ENCODE peak calls at places on chromosome 1, in six cellular contexts. I is IMR-90, F is mesendoderm, C is neuronal stem cell, S is H9, M is mesenchymal stem cell. P is an unnamed sample. For H3K79me1, the result is how much of the 10 kb centered on the place peaks cover.

GRCh38 chr1:159009704-159010361 is at the start of gene IFI16:
- DNase-seq in I (peak), F (peak), S (no peak), C (no peak), M (peak), P (no peak)

GRCh38 chr1:184296466-184297243 is 90.2 kb upstream of the C1orf21 start:
- DNase-seq in F (peak), C (no peak), I (peak), S (no peak), M (peak), P (no peak)

GRCh38 chr1:156572663-156573018 is 276 bp upstream of the IQGAP3 start:
- DNase-seq in F (no peak), I (no peak), M (no peak), C (no peak), S (no peak), P (no peak)

GRCh38 chr1:152884085-152884484 is 6.0 kb downstream of the SMCP start:
- DNase-seq in C (no peak), S (no peak), I (no peak), F (no peak), M (no peak), P (no peak)

GRCh38 chr1:20271498-20272400 is 18.9 kb upstream of the VWA5B1 start:
- DNase-seq in I (no peak), M (no peak), C (no peak), F (peak), S (no peak), P (no peak)

GRCh38 chr1:178633068-178633467 is 92.0 kb upstream of the RALGPS2 start:
- DNase-seq in S (no peak), C (no peak), M (peak), F (peak), I (peak), P (no peak)

GRCh38 chr1:76635784-76636183 is 231.5 kb upstream of the ST6GALNAC5 start:
- DNase-seq in I (no peak), C (no peak), S (no peak), M (no peak), F (no peak), P (no peak)

GRCh38 chr1:248316796-248317195 is 7.6 kb downstream of the OR2M7 start:
- DNase-seq in I (no peak), M (no peak), C (no peak), F (no peak), S (no peak), P (no peak)

GRCh38 chr1:110471131-110471530 is 20.2 kb downstream of the PROK1 start:
- DNase-seq in C (no peak), I (no peak), M (no peak), S (no peak), F (no peak), P (no peak)

GRCh38 chr1:37676281-37677243 is 15.8 kb upstream of the CDCA8 start:
- DNase-seq in S (no peak), I (no peak), M (no peak), F (no peak), C (no peak), P (no peak)

GRCh38 chr1:203287109-203287893 is 18.0 kb upstream of the BTG2 start:
- DNase-seq in M (peak), F (peak), C (no peak), I (no peak), S (no peak), P (no peak)

GRCh38 chr1:39283858-39284257 is 79.4 kb downstream of the MACF1 start:
- DNase-seq in S (no peak), F (no peak), C (no peak), M (no peak), I (no peak), P (no peak)

GRCh38 chr1:19644761-19645543 is 841 bp downstream of the NBL1 start:
- DNase-seq in S (no peak), F (no peak), C (no peak), I (no peak), M (peak), P (no peak)

GRCh38 chr1:221276911-221277310 is 397.7 kb downstream of the HLX start:
- DNase-seq in S (no peak), C (no peak), M (no peak), F (no peak), I (no peak), P (no peak)

GRCh38 chr1:89949991-89950624 is 44.8 kb upstream of the ZNF326 start:
- DNase-seq in S (no peak), C (no peak), I (no peak), M (no peak), F (peak), P (no peak)

GRCh38 chr1:217437375-217437774 is 193.5 kb downstream of the GPATCH2 start:
- DNase-seq in I (no peak), S (no peak), C (no peak), F (no peak), M (no peak), P (no peak)

GRCh38 chr1:160428655-160429054 is 28.3 kb downstream of the VANGL2 start:
- DNase-seq in S (no peak), F (peak), C (no peak), M (peak), I (peak), P (no peak)

GRCh38 chr1:87284456-87285240 is 44.0 kb upstream of the LMO4 start:
- DNase-seq in I (peak), M (no peak), C (no peak), S (no peak), F (peak), P (no peak)

GRCh38 chr1:116203192-116203723 is 92.1 kb downstream of the MAB21L3 start:
- DNase-seq in C (no peak), I (no peak), M (no peak), F (no peak), S (no peak), P (no peak)

GRCh38 chr1:210483821-210484220 is 155.1 kb downstream of the HHAT start:
- DNase-seq in I (no peak), M (no peak), C (no peak), F (no peak), S (no peak), P (no peak)

GRCh38 chr1:19978143-19978542 is 1.3 kb downstream of the PLA2G2A start:
- DNase-seq in C (no peak), I (no peak), S (no peak), F (no peak), M (no peak), P (no peak)

GRCh38 chr1:215290018-215290417 is 207.5 kb downstream of the KCNK2 start:
- DNase-seq in C (no peak), M (no peak), S (no peak), I (peak), F (no peak), P (no peak)

GRCh38 chr1:156148236-156148635 is 5.1 kb upstream of the SEMA4A start:
- DNase-seq in S (no peak), C (no peak), F (no peak), I (no peak), M (peak), P (no peak)

GRCh38 chr1:177385760-177386698 is 215.3 kb downstream of the BRINP2 start:
- DNase-seq in F (peak), S (no peak), I (no peak), C (no peak), M (peak), P (no peak)

GRCh38 chr1:202671388-202671787 is 38.9 kb downstream of the SYT2 start:
- DNase-seq in C (no peak), M (no peak), I (no peak), F (peak), S (no peak), P (no peak)

GRCh38 chr1:150429805-150430204 is 57.4 kb upstream of the TARS2 start:
- DNase-seq in S (no peak), F (peak), C (no peak), M (peak), I (peak), P (no peak)

GRCh38 chr1:6459850-6460265 is 6.1 kb downstream of the TNFRSF25 start:
- DNase-seq in C (no peak), F (peak), I (no peak), S (peak), M (peak), P (no peak)

GRCh38 chr1:109634771-109635750 is 15.4 kb downstream of the AMPD2 start:
- DNase-seq in S (peak), F (no peak), M (no peak), I (no peak), C (no peak), P (peak)

GRCh38 chr1:53715478-53715877 is 23.5 kb downstream of the GLIS1 start:
- DNase-seq in M (peak), I (peak), C (no peak), F (peak), S (peak), P (peak)

GRCh38 chr1:83999316-83999819 is 436 bp upstream of the TTLL7 start:
- DNase-seq in M (peak), I (peak), S (peak), F (peak), C (no peak), P (peak)

GRCh38 chr1:3909615-3910014 is 9.5 kb upstream of the C1orf174 start:
- DNase-seq in C (no peak), S (no peak), F (no peak), I (no peak), M (no peak), P (no peak)

GRCh38 chr1:42380617-42381423 is at the start of gene RIMKLA:
- DNase-seq in F (peak), S (peak), I (peak), M (peak), C (peak), P (no peak)

GRCh38 chr1:6443339-6444115 is 19.0 kb downstream of the ESPN start:
- DNase-seq in M (no peak), C (no peak), S (no peak), I (no peak), F (no peak), P (no peak)

GRCh38 chr1:54054438-54054749 is 986 bp downstream of the TCEANC2 start:
- DNase-seq in M (no peak), S (no peak), F (peak), I (no peak), C (no peak), P (no peak)

GRCh38 chr1:186950547-186950946 is 121.8 kb downstream of the PLA2G4A start:
- DNase-seq in F (no peak), S (no peak), M (no peak), C (no peak), I (peak), P (no peak)

GRCh38 chr1:9413143-9413876 is 120.6 kb downstream of the SPSB1 start:
- DNase-seq in C (no peak), M (peak), S (peak), I (peak), F (peak), P (no peak)

GRCh38 chr1:151596166-151596933 is 15.5 kb upstream of the SNX27 start:
- DNase-seq in M (peak), S (no peak), I (peak), C (no peak), F (no peak), P (no peak)

DNA sequence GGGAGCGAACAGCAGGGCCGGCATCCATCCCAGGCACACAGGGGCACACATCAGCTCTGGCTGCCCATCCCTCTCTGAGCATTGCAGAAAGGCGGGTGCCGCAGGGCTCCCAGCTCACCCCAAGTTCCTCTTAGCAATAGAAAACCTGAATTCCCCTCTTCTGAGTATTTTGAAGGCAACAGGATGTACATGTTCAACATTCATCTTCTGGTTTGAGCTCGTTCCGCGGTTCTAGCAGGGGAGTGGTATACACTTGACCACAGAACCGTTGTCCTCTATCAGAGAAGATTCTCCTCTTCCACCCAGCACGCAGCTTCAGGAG is 23.6 kb downstream of the ACTA1 start:
- DNase-seq in I (no peak), F (no peak), M (no peak), C (no peak), S (no peak), P (no peak)
- H3K79me1 ChIP-seq in I (under half), F (under half), M (under half), C (under half), S (under half), P (under half)

GRCh38 chr1:165897326-165898303 is 70.2 kb downstream of the UCK2 start:
- DNase-seq in C (no peak), M (peak), F (no peak), I (peak), S (peak), P (no peak)

GRCh38 chr1:165895451-165895871 is 68.0 kb downstream of the UCK2 start:
- DNase-seq in F (peak), I (peak), M (peak), C (no peak), S (no peak), P (no peak)

GRCh38 chr1:165894591-165894990 is 67.2 kb downstream of the UCK2 start:
- DNase-seq in I (peak), M (no peak), C (no peak), F (peak), S (peak), P (no peak)

GRCh38 chr1:165898837-165899236 is 71.4 kb downstream of the UCK2 start:
- DNase-seq in C (no peak), I (peak), M (peak), F (peak), S (peak), P (no peak)

DNA sequence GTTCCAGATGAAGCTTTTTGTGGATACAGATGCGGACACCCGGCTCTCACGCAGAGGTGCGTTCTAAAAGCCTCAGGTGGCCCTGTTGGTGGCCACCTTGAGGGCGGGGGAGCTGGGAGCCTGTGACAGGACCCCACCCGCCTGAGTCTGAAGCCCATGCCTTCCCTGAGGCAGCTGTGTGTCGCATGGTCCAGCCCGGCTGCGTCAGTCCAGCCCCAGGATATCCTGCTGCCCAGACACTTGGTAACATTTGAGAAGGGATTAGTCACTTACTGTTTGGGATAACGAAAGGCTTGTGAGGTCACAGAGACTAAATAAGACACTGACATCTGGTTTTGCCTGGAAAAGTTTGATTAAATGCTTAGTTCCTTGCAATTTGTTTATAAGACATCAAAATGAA is 68.9 kb downstream of the UCK2 start:
- DNase-seq in I (peak), S (no peak), F (no peak), C (no peak), M (peak), P (no peak)
- H3K79me1 ChIP-seq in I (half or more), S (under half), F (under half), C (under half), M (under half), P (under half)

GRCh38 chr1:234960722-234961467 is 167.7 kb downstream of the TOMM20 start:
- DNase-seq in F (no peak), S (no peak), M (peak), C (no peak), I (peak), P (no peak)
- H3K79me1 ChIP-seq in F (under half), S (under half), M (under half), C (under half), I (under half), P (under half)

GRCh38 chr1:155127672-155128468 is at the start of gene EFNA1:
- DNase-seq in I (no peak), S (peak), F (peak), M (peak), C (no peak), P (peak)
- H3K79me1 ChIP-seq in I (under half), S (under half), F (under half), M (under half), C (under half), P (under half)

GRCh38 chr1:8205771-8206170 is 112.1 kb upstream of the SLC45A1 start:
- DNase-seq in I (no peak), M (no peak), C (no peak), S (no peak), F (no peak), P (no peak)

GRCh38 chr1:8203551-8203950 is 114.4 kb upstream of the SLC45A1 start:
- DNase-seq in F (no peak), C (no peak), S (no peak), I (no peak), M (no peak), P (no peak)

GRCh38 chr1:8207202-8207601 is 110.7 kb upstream of the SLC45A1 start:
- DNase-seq in I (no peak), M (no peak), F (no peak), S (no peak), C (no peak), P (no peak)

GRCh38 chr1:8204823-8205222 is 113.1 kb upstream of the SLC45A1 start:
- DNase-seq in C (no peak), F (no peak), M (no peak), S (no peak), I (no peak), P (no peak)

DNA sequence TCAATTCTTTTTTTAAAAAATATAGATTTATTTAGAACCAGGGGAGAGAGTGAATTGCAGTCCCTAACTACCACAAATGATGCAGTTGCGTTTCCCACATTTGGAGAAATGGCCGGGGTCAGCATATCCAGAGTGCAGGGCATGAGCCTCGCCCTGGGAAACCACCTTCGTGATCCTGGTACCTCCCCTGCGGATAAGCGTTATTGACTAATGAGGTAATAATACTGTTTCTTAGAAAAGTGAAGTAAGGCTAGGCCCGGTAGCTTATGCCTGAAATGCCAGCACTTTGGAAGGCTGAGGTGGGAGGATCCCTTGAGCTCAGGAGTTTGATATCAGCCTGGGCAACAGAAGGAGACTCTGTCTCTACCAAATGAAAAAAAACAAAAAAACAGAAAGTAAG is 111.5 kb upstream of the SLC45A1 start:
- DNase-seq in I (no peak), S (no peak), C (no peak), F (no peak), M (no peak), P (no peak)
- H3K79me1 ChIP-seq in I (under half), S (under half), C (under half), F (under half), M (under half), P (under half)

GRCh38 chr1:25658791-25659431 is 42.3 kb downstream of the MAN1C1 start:
- DNase-seq in S (peak), I (no peak), F (no peak), M (peak), C (no peak), P (no peak)
- H3K79me1 ChIP-seq in S (under half), I (under half), F (under half), M (under half), C (under half), P (under half)

GRCh38 chr1:94113592-94114322 is 7.2 kb downstream of the ABCA4 start:
- DNase-seq in C (no peak), I (no peak), S (no peak), F (no peak), M (no peak), P (peak)
- H3K79me1 ChIP-seq in C (under half), I (under half), S (under half), F (under half), M (under half), P (under half)

DNA sequence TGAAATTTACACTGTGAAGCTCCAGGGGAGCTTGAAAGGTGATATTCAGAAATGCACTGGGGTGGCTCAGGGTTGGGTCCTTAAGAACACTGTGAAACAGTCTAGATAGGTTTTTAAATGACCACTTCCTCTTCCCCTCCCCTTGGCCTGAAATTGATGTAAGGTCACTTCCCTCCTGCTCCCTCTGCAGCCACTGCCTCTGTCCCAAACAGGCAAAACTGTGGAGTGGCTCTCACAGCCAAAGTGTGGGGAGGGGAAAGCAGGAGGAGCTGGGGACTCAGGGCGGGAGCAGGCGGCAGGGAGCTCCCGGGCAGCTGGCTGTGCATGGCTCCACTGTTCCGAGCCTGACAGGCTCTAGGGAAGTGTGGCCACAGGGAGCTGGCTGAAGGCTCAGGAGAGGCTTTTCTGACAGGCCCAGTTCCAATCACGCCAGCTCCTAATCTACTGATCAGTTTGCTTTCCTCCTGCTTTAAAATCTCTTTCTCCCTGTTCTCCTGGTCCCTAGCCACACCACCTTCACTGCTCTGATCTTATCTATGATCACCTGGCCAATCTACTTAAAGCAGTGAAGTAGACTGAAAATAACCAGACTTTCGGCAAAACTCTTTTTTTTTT is 5.1 kb upstream of the CSRP1 start:
- DNase-seq in C (no peak), S (peak), M (peak), I (no peak), F (peak), P (no peak)
- H3K79me1 ChIP-seq in C (under half), S (under half), M (under half), I (under half), F (under half), P (under half)